ENCODE peak calls at places on chromosomes 16 and 17, in ten cellular contexts. One of them, this sample, is unnamed.
A peak's percentile ranks its signal among the peaks of the same experiment; 100 is the strongest.

GRCh38 chr17:7222093-7222971 is 2.6 kb downstream of the ACADVL start:
- DNase-seq in Kasumi-1: no peak
- DNase-seq in lower leg skin: no peak
- DNase-seq in NCI-H1417: no peak
- DNase-seq in nephron progenitor cell: no peak
- DNase-seq in NCI-H1105: no peak
- DNase-seq in heart left ventricle: no peak
- DNase-seq in activated CD4-positive, alpha-beta T cell treated with anti-CD3 and anti-CD28 coated beads, Interleukin-2, amount 10 ng/mL, durations not matched to agents 7 days and 5 days: no peak
- DNase-seq in GF-D8: no peak
- DNase-seq in H4: no peak
- DNase-seq in this sample: no peak

GRCh38 chr16:25783226-25783625 is 91.5 kb downstream of the HS3ST4 start:
- DNase-seq in Kasumi-1: no peak
- DNase-seq in lower leg skin: no peak
- DNase-seq in NCI-H1417: no peak
- DNase-seq in nephron progenitor cell: no peak
- DNase-seq in NCI-H1105: no peak
- DNase-seq in heart left ventricle: no peak
- DNase-seq in activated CD4-positive, alpha-beta T cell treated with anti-CD3 and anti-CD28 coated beads, Interleukin-2, amount 10 ng/mL, durations not matched to agents 7 days and 5 days: no peak
- DNase-seq in GF-D8: no peak
- DNase-seq in H4: no peak
- DNase-seq in this sample: no peak

GRCh38 chr17:63293310-63293709 is 152.8 kb downstream of the CYB561 start:
- DNase-seq in Kasumi-1: no peak
- DNase-seq in lower leg skin: no peak
- DNase-seq in NCI-H1417: no peak
- DNase-seq in nephron progenitor cell: no peak
- DNase-seq in NCI-H1105: no peak
- DNase-seq in heart left ventricle: no peak
- DNase-seq in activated CD4-positive, alpha-beta T cell treated with anti-CD3 and anti-CD28 coated beads, Interleukin-2, amount 10 ng/mL, durations not matched to agents 7 days and 5 days: no peak
- DNase-seq in GF-D8: no peak
- DNase-seq in H4: no peak
- DNase-seq in this sample: no peak

GRCh38 chr16:71383054-71383773 is 24.7 kb downstream of the CALB2 start:
- DNase-seq in Kasumi-1: no peak
- DNase-seq in lower leg skin: no peak
- DNase-seq in NCI-H1417: peak; percentile 61
- DNase-seq in nephron progenitor cell: no peak
- DNase-seq in NCI-H1105: no peak
- DNase-seq in heart left ventricle: no peak
- DNase-seq in activated CD4-positive, alpha-beta T cell treated with anti-CD3 and anti-CD28 coated beads, Interleukin-2, amount 10 ng/mL, durations not matched to agents 7 days and 5 days: peak; percentile 13
- DNase-seq in GF-D8: no peak
- DNase-seq in H4: no peak
- DNase-seq in this sample: peak; percentile 21

GRCh38 chr17:17729620-17730249 is 48.5 kb downstream of the RAI1 start:
- DNase-seq in Kasumi-1: no peak
- DNase-seq in lower leg skin: no peak
- DNase-seq in NCI-H1417: peak; percentile 61
- DNase-seq in nephron progenitor cell: peak; percentile 57
- DNase-seq in NCI-H1105: peak; percentile 52
- DNase-seq in heart left ventricle: no peak
- DNase-seq in activated CD4-positive, alpha-beta T cell treated with anti-CD3 and anti-CD28 coated beads, Interleukin-2, amount 10 ng/mL, durations not matched to agents 7 days and 5 days: peak; percentile 70
- DNase-seq in GF-D8: no peak
- DNase-seq in H4: no peak
- DNase-seq in this sample: no peak

GRCh38 chr16:57683599-57684545 is 10.7 kb upstream of the DRC7 start:
- DNase-seq in Kasumi-1: no peak
- DNase-seq in lower leg skin: peak; percentile 73
- DNase-seq in NCI-H1417: no peak
- DNase-seq in nephron progenitor cell: no peak
- DNase-seq in NCI-H1105: no peak
- DNase-seq in heart left ventricle: no peak
- DNase-seq in activated CD4-positive, alpha-beta T cell treated with anti-CD3 and anti-CD28 coated beads, Interleukin-2, amount 10 ng/mL, durations not matched to agents 7 days and 5 days: no peak
- DNase-seq in GF-D8: no peak
- DNase-seq in H4: no peak
- DNase-seq in this sample: no peak

GRCh38 chr17:58279016-58279671 is 1.6 kb downstream of the MPO start:
- DNase-seq in Kasumi-1: no peak
- DNase-seq in lower leg skin: no peak
- DNase-seq in NCI-H1417: peak; percentile 76
- DNase-seq in nephron progenitor cell: no peak
- DNase-seq in NCI-H1105: no peak
- DNase-seq in heart left ventricle: peak; percentile 34
- DNase-seq in activated CD4-positive, alpha-beta T cell treated with anti-CD3 and anti-CD28 coated beads, Interleukin-2, amount 10 ng/mL, durations not matched to agents 7 days and 5 days: no peak
- DNase-seq in GF-D8: no peak
- DNase-seq in H4: no peak
- DNase-seq in this sample: no peak

GRCh38 chr16:81601008-81601428 is 156.4 kb downstream of the CMIP start:
- DNase-seq in Kasumi-1: no peak
- DNase-seq in lower leg skin: peak; percentile 85
- DNase-seq in NCI-H1417: peak; percentile 36
- DNase-seq in nephron progenitor cell: no peak
- DNase-seq in NCI-H1105: peak; percentile 55
- DNase-seq in heart left ventricle: no peak
- DNase-seq in activated CD4-positive, alpha-beta T cell treated with anti-CD3 and anti-CD28 coated beads, Interleukin-2, amount 10 ng/mL, durations not matched to agents 7 days and 5 days: no peak
- DNase-seq in GF-D8: no peak
- DNase-seq in H4: peak; percentile 42
- DNase-seq in this sample: no peak

GRCh38 chr17:38751144-38751802 is 1.3 kb upstream of the PSMB3 start:
- DNase-seq in Kasumi-1: peak; percentile 39
- DNase-seq in lower leg skin: no peak
- DNase-seq in NCI-H1417: peak; percentile 88
- DNase-seq in nephron progenitor cell: peak; percentile 42
- DNase-seq in NCI-H1105: peak; percentile 8
- DNase-seq in heart left ventricle: no peak
- DNase-seq in activated CD4-positive, alpha-beta T cell treated with anti-CD3 and anti-CD28 coated beads, Interleukin-2, amount 10 ng/mL, durations not matched to agents 7 days and 5 days: no peak
- DNase-seq in GF-D8: no peak
- DNase-seq in H4: no peak
- DNase-seq in this sample: peak; percentile 53

GRCh38 chr17:75927286-75927922 is 13.4 kb downstream of the FBF1 start:
- DNase-seq in Kasumi-1: peak; percentile 28
- DNase-seq in lower leg skin: no peak
- DNase-seq in NCI-H1417: peak; percentile 46
- DNase-seq in nephron progenitor cell: no peak
- DNase-seq in NCI-H1105: peak; percentile 4
- DNase-seq in heart left ventricle: no peak
- DNase-seq in activated CD4-positive, alpha-beta T cell treated with anti-CD3 and anti-CD28 coated beads, Interleukin-2, amount 10 ng/mL, durations not matched to agents 7 days and 5 days: no peak
- DNase-seq in GF-D8: no peak
- DNase-seq in H4: no peak
- DNase-seq in this sample: no peak

GRCh38 chr16:6616746-6617145 is 715.9 kb upstream of the RBFOX1 start:
- DNase-seq in Kasumi-1: no peak
- DNase-seq in lower leg skin: no peak
- DNase-seq in NCI-H1417: no peak
- DNase-seq in nephron progenitor cell: no peak
- DNase-seq in NCI-H1105: no peak
- DNase-seq in heart left ventricle: no peak
- DNase-seq in activated CD4-positive, alpha-beta T cell treated with anti-CD3 and anti-CD28 coated beads, Interleukin-2, amount 10 ng/mL, durations not matched to agents 7 days and 5 days: no peak
- DNase-seq in GF-D8: no peak
- DNase-seq in H4: peak; percentile 39
- DNase-seq in this sample: no peak

GRCh38 chr16:50071075-50071671 is 5.4 kb downstream of the HEATR3 start:
- DNase-seq in Kasumi-1: no peak
- DNase-seq in lower leg skin: no peak
- DNase-seq in NCI-H1417: no peak
- DNase-seq in nephron progenitor cell: no peak
- DNase-seq in NCI-H1105: no peak
- DNase-seq in heart left ventricle: no peak
- DNase-seq in activated CD4-positive, alpha-beta T cell treated with anti-CD3 and anti-CD28 coated beads, Interleukin-2, amount 10 ng/mL, durations not matched to agents 7 days and 5 days: no peak
- DNase-seq in GF-D8: no peak
- DNase-seq in H4: no peak
- DNase-seq in this sample: no peak

GRCh38 chr17:17947966-17948365 is 24.2 kb downstream of the TOM1L2 start:
- DNase-seq in Kasumi-1: no peak
- DNase-seq in lower leg skin: no peak
- DNase-seq in NCI-H1417: no peak
- DNase-seq in nephron progenitor cell: no peak
- DNase-seq in NCI-H1105: no peak
- DNase-seq in heart left ventricle: no peak
- DNase-seq in activated CD4-positive, alpha-beta T cell treated with anti-CD3 and anti-CD28 coated beads, Interleukin-2, amount 10 ng/mL, durations not matched to agents 7 days and 5 days: no peak
- DNase-seq in GF-D8: no peak
- DNase-seq in H4: no peak
- DNase-seq in this sample: no peak

GRCh38 chr17:73522696-73523095 is 121.5 kb downstream of the SDK2 start:
- DNase-seq in Kasumi-1: no peak
- DNase-seq in lower leg skin: no peak
- DNase-seq in NCI-H1417: no peak
- DNase-seq in nephron progenitor cell: no peak
- DNase-seq in NCI-H1105: no peak
- DNase-seq in heart left ventricle: no peak
- DNase-seq in activated CD4-positive, alpha-beta T cell treated with anti-CD3 and anti-CD28 coated beads, Interleukin-2, amount 10 ng/mL, durations not matched to agents 7 days and 5 days: no peak
- DNase-seq in GF-D8: no peak
- DNase-seq in H4: no peak
- DNase-seq in this sample: no peak

GRCh38 chr17:61209099-61209439 is 190.6 kb upstream of the TBX2 start:
- DNase-seq in Kasumi-1: no peak
- DNase-seq in lower leg skin: no peak
- DNase-seq in NCI-H1417: no peak
- DNase-seq in nephron progenitor cell: no peak
- DNase-seq in NCI-H1105: no peak
- DNase-seq in heart left ventricle: no peak
- DNase-seq in activated CD4-positive, alpha-beta T cell treated with anti-CD3 and anti-CD28 coated beads, Interleukin-2, amount 10 ng/mL, durations not matched to agents 7 days and 5 days: no peak
- DNase-seq in GF-D8: no peak
- DNase-seq in H4: no peak
- DNase-seq in this sample: no peak

GRCh38 chr16:66900721-66901441 is 17.8 kb downstream of the CDH16 start:
- DNase-seq in Kasumi-1: no peak
- DNase-seq in lower leg skin: no peak
- DNase-seq in NCI-H1417: no peak
- DNase-seq in nephron progenitor cell: no peak
- DNase-seq in NCI-H1105: no peak
- DNase-seq in heart left ventricle: no peak
- DNase-seq in activated CD4-positive, alpha-beta T cell treated with anti-CD3 and anti-CD28 coated beads, Interleukin-2, amount 10 ng/mL, durations not matched to agents 7 days and 5 days: no peak
- DNase-seq in GF-D8: no peak
- DNase-seq in H4: no peak
- DNase-seq in this sample: no peak

GRCh38 chr17:79202476-79202875 is 127.9 kb downstream of the ENGASE start:
- DNase-seq in Kasumi-1: no peak
- DNase-seq in lower leg skin: no peak
- DNase-seq in NCI-H1417: no peak
- DNase-seq in nephron progenitor cell: no peak
- DNase-seq in NCI-H1105: no peak
- DNase-seq in heart left ventricle: no peak
- DNase-seq in activated CD4-positive, alpha-beta T cell treated with anti-CD3 and anti-CD28 coated beads, Interleukin-2, amount 10 ng/mL, durations not matched to agents 7 days and 5 days: no peak
- DNase-seq in GF-D8: no peak
- DNase-seq in H4: no peak
- DNase-seq in this sample: no peak

GRCh38 chr16:84315422-84315821 is 20.7 kb downstream of the WFDC1 start:
- DNase-seq in Kasumi-1: no peak
- DNase-seq in lower leg skin: no peak
- DNase-seq in NCI-H1417: no peak
- DNase-seq in nephron progenitor cell: no peak
- DNase-seq in NCI-H1105: no peak
- DNase-seq in heart left ventricle: no peak
- DNase-seq in activated CD4-positive, alpha-beta T cell treated with anti-CD3 and anti-CD28 coated beads, Interleukin-2, amount 10 ng/mL, durations not matched to agents 7 days and 5 days: no peak
- DNase-seq in GF-D8: no peak
- DNase-seq in H4: no peak
- DNase-seq in this sample: no peak

GRCh38 chr16:87686697-87687570 is 78.9 kb downstream of the KLHDC4 start:
- DNase-seq in Kasumi-1: peak; percentile 5
- DNase-seq in lower leg skin: no peak
- DNase-seq in NCI-H1417: no peak
- DNase-seq in nephron progenitor cell: no peak
- DNase-seq in NCI-H1105: no peak
- DNase-seq in heart left ventricle: no peak
- DNase-seq in activated CD4-positive, alpha-beta T cell treated with anti-CD3 and anti-CD28 coated beads, Interleukin-2, amount 10 ng/mL, durations not matched to agents 7 days and 5 days: no peak
- DNase-seq in GF-D8: no peak
- DNase-seq in H4: no peak
- DNase-seq in this sample: no peak

GRCh38 chr16:2180962-2181923 is 15.2 kb downstream of the CASKIN1 start:
- DNase-seq in Kasumi-1: no peak
- DNase-seq in lower leg skin: peak; percentile 86
- DNase-seq in NCI-H1417: no peak
- DNase-seq in nephron progenitor cell: no peak
- DNase-seq in NCI-H1105: no peak
- DNase-seq in heart left ventricle: no peak
- DNase-seq in activated CD4-positive, alpha-beta T cell treated with anti-CD3 and anti-CD28 coated beads, Interleukin-2, amount 10 ng/mL, durations not matched to agents 7 days and 5 days: no peak
- DNase-seq in GF-D8: no peak
- DNase-seq in H4: no peak
- DNase-seq in this sample: no peak

GRCh38 chr16:87723224-87723619 is 42.6 kb downstream of the KLHDC4 start:
- DNase-seq in Kasumi-1: no peak
- DNase-seq in lower leg skin: no peak
- DNase-seq in NCI-H1417: peak; percentile 95
- DNase-seq in nephron progenitor cell: no peak
- DNase-seq in NCI-H1105: peak; percentile 89
- DNase-seq in heart left ventricle: peak; percentile 58
- DNase-seq in activated CD4-positive, alpha-beta T cell treated with anti-CD3 and anti-CD28 coated beads, Interleukin-2, amount 10 ng/mL, durations not matched to agents 7 days and 5 days: no peak
- DNase-seq in GF-D8: no peak
- DNase-seq in H4: peak; percentile 76
- DNase-seq in this sample: no peak

GRCh38 chr17:46771601-46772012 is 46.9 kb downstream of the WNT3 start:
- DNase-seq in Kasumi-1: no peak
- DNase-seq in lower leg skin: no peak
- DNase-seq in NCI-H1417: peak; percentile 50
- DNase-seq in nephron progenitor cell: peak; percentile 72
- DNase-seq in NCI-H1105: no peak
- DNase-seq in heart left ventricle: peak; percentile 51
- DNase-seq in activated CD4-positive, alpha-beta T cell treated with anti-CD3 and anti-CD28 coated beads, Interleukin-2, amount 10 ng/mL, durations not matched to agents 7 days and 5 days: no peak
- DNase-seq in GF-D8: no peak
- DNase-seq in H4: no peak
- DNase-seq in this sample: peak; percentile 58

GRCh38 chr17:43211123-43211479 is 574 bp upstream of the TMEM106A start:
- DNase-seq in Kasumi-1: peak; percentile 38
- DNase-seq in lower leg skin: no peak
- DNase-seq in NCI-H1417: no peak
- DNase-seq in nephron progenitor cell: no peak
- DNase-seq in NCI-H1105: no peak
- DNase-seq in heart left ventricle: no peak
- DNase-seq in activated CD4-positive, alpha-beta T cell treated with anti-CD3 and anti-CD28 coated beads, Interleukin-2, amount 10 ng/mL, durations not matched to agents 7 days and 5 days: no peak
- DNase-seq in GF-D8: no peak
- DNase-seq in H4: no peak
- DNase-seq in this sample: no peak

GRCh38 chr16:17590711-17591654 is 120.2 kb upstream of the XYLT1 start:
- DNase-seq in Kasumi-1: no peak
- DNase-seq in lower leg skin: no peak
- DNase-seq in NCI-H1417: no peak
- DNase-seq in nephron progenitor cell: no peak
- DNase-seq in NCI-H1105: no peak
- DNase-seq in heart left ventricle: no peak
- DNase-seq in activated CD4-positive, alpha-beta T cell treated with anti-CD3 and anti-CD28 coated beads, Interleukin-2, amount 10 ng/mL, durations not matched to agents 7 days and 5 days: peak; percentile 44
- DNase-seq in GF-D8: no peak
- DNase-seq in H4: peak; percentile 86
- DNase-seq in this sample: no peak

GRCh38 chr17:78168906-78169793 is 769 bp downstream of the SYNGR2 start:
- DNase-seq in Kasumi-1: peak; percentile 62
- DNase-seq in lower leg skin: no peak
- DNase-seq in NCI-H1417: peak; percentile 15
- DNase-seq in nephron progenitor cell: peak; percentile 44
- DNase-seq in NCI-H1105: no peak
- DNase-seq in heart left ventricle: peak; percentile 68
- DNase-seq in activated CD4-positive, alpha-beta T cell treated with anti-CD3 and anti-CD28 coated beads, Interleukin-2, amount 10 ng/mL, durations not matched to agents 7 days and 5 days: peak; percentile 49
- DNase-seq in GF-D8: no peak
- DNase-seq in H4: peak; percentile 53
- DNase-seq in this sample: no peak

GRCh38 chr17:74519951-74520553 is 11.2 kb downstream of the CD300LB start:
- DNase-seq in Kasumi-1: peak; percentile 98
- DNase-seq in lower leg skin: peak; percentile 80
- DNase-seq in NCI-H1417: no peak
- DNase-seq in nephron progenitor cell: no peak
- DNase-seq in NCI-H1105: no peak
- DNase-seq in heart left ventricle: peak; percentile 36
- DNase-seq in activated CD4-positive, alpha-beta T cell treated with anti-CD3 and anti-CD28 coated beads, Interleukin-2, amount 10 ng/mL, durations not matched to agents 7 days and 5 days: no peak
- DNase-seq in GF-D8: peak; percentile 90
- DNase-seq in H4: no peak
- DNase-seq in this sample: no peak

GRCh38 chr17:80948961-80949450 is 42.6 kb upstream of the CHMP6 start:
- DNase-seq in Kasumi-1: no peak
- DNase-seq in lower leg skin: no peak
- DNase-seq in NCI-H1417: no peak
- DNase-seq in nephron progenitor cell: no peak
- DNase-seq in NCI-H1105: no peak
- DNase-seq in heart left ventricle: no peak
- DNase-seq in activated CD4-positive, alpha-beta T cell treated with anti-CD3 and anti-CD28 coated beads, Interleukin-2, amount 10 ng/mL, durations not matched to agents 7 days and 5 days: no peak
- DNase-seq in GF-D8: no peak
- DNase-seq in H4: no peak
- DNase-seq in this sample: no peak

GRCh38 chr17:78251773-78252103 is 20.3 kb downstream of the TMEM235 start:
- DNase-seq in Kasumi-1: no peak
- DNase-seq in lower leg skin: no peak
- DNase-seq in NCI-H1417: no peak
- DNase-seq in nephron progenitor cell: no peak
- DNase-seq in NCI-H1105: no peak
- DNase-seq in heart left ventricle: no peak
- DNase-seq in activated CD4-positive, alpha-beta T cell treated with anti-CD3 and anti-CD28 coated beads, Interleukin-2, amount 10 ng/mL, durations not matched to agents 7 days and 5 days: no peak
- DNase-seq in GF-D8: no peak
- DNase-seq in H4: no peak
- DNase-seq in this sample: no peak

This sample was measured in neuronal stem cell.